ENCODE peak calls at places on chromosomes 2 and 18, in six cellular contexts. A, D, L, R, K and G are unnamed samples.

GRCh38 chr18:67310826-67311225 is 205.7 kb downstream of the DSEL start:
- DNase-seq in R (peak), K (no peak), A (peak), L (no peak), D (no peak), G (peak)

GRCh38 chr2:189874571-189875320 is 90.5 kb downstream of the PMS1 start:
- DNase-seq in K (no peak), R (no peak), A (no peak), L (no peak), D (no peak), G (peak)

GRCh38 chr18:42509702-42510424 is 554.8 kb downstream of the PIK3C3 start:
- DNase-seq in R (no peak), D (no peak), L (no peak), A (no peak), K (no peak), G (no peak)

GRCh38 chr2:134218928-134219707 is 34.8 kb upstream of the MGAT5 start:
- DNase-seq in R (no peak), A (no peak), D (no peak), K (no peak), L (no peak), G (no peak)

GRCh38 chr2:46331099-46331766 is 34.0 kb downstream of the EPAS1 start:
- DNase-seq in L (no peak), K (no peak), D (no peak), A (peak), R (no peak), G (peak)

GRCh38 chr2:237686659-237687136 is 59.3 kb downstream of the LRRFIP1 start:
- DNase-seq in K (no peak), L (no peak), R (peak), D (no peak), A (no peak), G (no peak)

GRCh38 chr18:10374615-10375295 is 79.7 kb upstream of the APCDD1 start:
- DNase-seq in K (no peak), D (no peak), R (no peak), A (peak), L (no peak), G (no peak)

GRCh38 chr2:195672674-195673073 is 15.6 kb downstream of the SLC39A10 start:
- DNase-seq in R (no peak), K (no peak), D (no peak), A (no peak), L (no peak), G (no peak)

GRCh38 chr2:202036601-202037037 is 3.0 kb downstream of the FZD7 start:
- DNase-seq in K (no peak), D (peak), L (no peak), A (no peak), R (no peak), G (peak)

GRCh38 chr2:196131384-196131861 is 40.0 kb downstream of the STK17B start:
- DNase-seq in R (peak), A (peak), L (peak), K (peak), D (peak), G (peak)

GRCh38 chr2:9797086-9797485 is 46.2 kb upstream of the TAF1B start:
- DNase-seq in A (no peak), L (no peak), K (no peak), D (no peak), R (no peak), G (no peak)

GRCh38 chr2:179893616-179894015 is 32.2 kb upstream of the ZNF385B start:
- DNase-seq in R (no peak), A (no peak), L (no peak), K (no peak), D (no peak), G (no peak)

GRCh38 chr2:53202063-53202462 is 565.5 kb upstream of the CHAC2 start:
- DNase-seq in K (no peak), R (peak), A (peak), L (peak), D (no peak), G (peak)

GRCh38 chr2:128378231-128379020 is 59.8 kb upstream of the HS6ST1 start:
- DNase-seq in K (no peak), R (no peak), A (no peak), D (no peak), L (no peak), G (no peak)

GRCh38 chr2:139365189-139365588 is 585.0 kb upstream of the NXPH2 start:
- DNase-seq in D (no peak), R (no peak), K (no peak), L (no peak), A (no peak), G (no peak)

GRCh38 chr18:78995740-78996395 is 16.2 kb downstream of the SALL3 start:
- DNase-seq in L (no peak), K (no peak), A (no peak), R (no peak), D (no peak), G (no peak)

GRCh38 chr18:11749305-11749704 is 60.2 kb downstream of the GNAL start:
- DNase-seq in D (no peak), K (no peak), A (no peak), L (no peak), R (no peak), G (no peak)